ENCODE peak calls at places on chromosomes 13 and 19, in four cellular contexts. L, D, J and T are unnamed samples.

GRCh38 chr19:11964496-11964857 is 363 bp upstream of the ZNF763 start:
- DNase-seq in J (no peak), L (no peak), D (peak), T (no peak)

GRCh38 chr13:48235100-48235813 is 2.3 kb downstream of the ITM2B start:
- DNase-seq in J (no peak), D (peak), L (peak), T (no peak)

GRCh38 chr19:39082745-39083598 is 1.2 kb upstream of the ACP7 start:
- DNase-seq in D (no peak), L (no peak), J (no peak), T (no peak)

GRCh38 chr13:25752957-25753540 is 298.8 kb downstream of the SHISA2 start:
- DNase-seq in D (no peak), L (peak), J (peak), T (peak)

GRCh38 chr13:69296130-69296529 is 811.5 kb upstream of the ATXN8OS start:
- DNase-seq in J (no peak), L (no peak), D (no peak), T (no peak)

GRCh38 chr13:113455384-113455783 is 2.1 kb upstream of the ADPRHL1 start:
- DNase-seq in J (no peak), L (no peak), D (no peak), T (no peak)

GRCh38 chr13:34764246-34764645 is 177.8 kb upstream of the NBEA start:
- DNase-seq in J (no peak), D (no peak), L (no peak), T (no peak)

GRCh38 chr19:15161028-15161984 is 39.5 kb downstream of the NOTCH3 start:
- DNase-seq in D (no peak), J (no peak), L (no peak), T (no peak)

GRCh38 chr13:32824061-32824460 is 192.2 kb upstream of the KL start:
- DNase-seq in J (no peak), D (no peak), L (no peak), T (no peak)

GRCh38 chr13:71949441-71949840 is 82.4 kb upstream of the DACH1 start:
- DNase-seq in D (no peak), L (no peak), J (no peak), T (no peak)

GRCh38 chr13:44732503-44733098 is 156.5 kb upstream of the TSC22D1 start:
- DNase-seq in D (no peak), J (no peak), L (no peak), T (no peak)

GRCh38 chr19:33381101-33381500 is 7.6 kb downstream of the CEBPG start:
- DNase-seq in D (no peak), J (no peak), L (no peak), T (no peak)

GRCh38 chr13:97913206-97913605 is 40.3 kb upstream of the IPO5 start:
- DNase-seq in D (no peak), J (no peak), L (no peak), T (no peak)

GRCh38 chr19:2446390-2446789 is 10.4 kb downstream of the LMNB2 start:
- DNase-seq in J (no peak), L (no peak), D (no peak), T (no peak)

GRCh38 chr19:10977773-10978155 is 16.9 kb downstream of the SMARCA4 start:
- DNase-seq in L (no peak), D (no peak), J (no peak), T (no peak)

GRCh38 chr19:49741210-49741844 is 21.8 kb downstream of the TSKS start:
- DNase-seq in J (no peak), D (no peak), L (no peak), T (no peak)

GRCh38 chr13:51444922-51445321 is 7.9 kb downstream of the INTS6 start:
- DNase-seq in J (no peak), L (peak), D (no peak), T (no peak)

GRCh38 chr13:46401432-46401831 is 14.4 kb upstream of the RUBCNL start:
- DNase-seq in D (no peak), J (no peak), L (no peak), T (no peak)

GRCh38 chr19:7505682-7506384 is 10.1 kb upstream of the ZNF358 start:
- DNase-seq in D (no peak), L (no peak), J (no peak), T (no peak)

GRCh38 chr13:44317752-44318550 is 55.7 kb upstream of the SERP2 start:
- DNase-seq in J (peak), L (peak), D (no peak), T (no peak)

GRCh38 chr19:29678484-29679106 is 13.3 kb downstream of the PLEKHF1 start:
- DNase-seq in L (peak), J (no peak), D (no peak), T (no peak)
- H3K4me3 ChIP-seq in L (no peak), J (no peak), D (no peak), T (no peak)

GRCh38 chr19:35316560-35316959 is 12.4 kb upstream of the CD22 start:
- DNase-seq in D (no peak), L (no peak), J (no peak), T (no peak)

GRCh38 chr19:35313614-35314013 is 15.4 kb upstream of the CD22 start:
- DNase-seq in L (no peak), J (no peak), D (no peak), T (peak)

GRCh38 chr19:35314031-35314430 is 15.0 kb upstream of the CD22 start:
- DNase-seq in J (no peak), D (no peak), L (no peak), T (no peak)

GRCh38 chr19:35315883-35316282 is 13.1 kb upstream of the CD22 start:
- DNase-seq in J (no peak), L (no peak), D (no peak), T (no peak)

DNA sequence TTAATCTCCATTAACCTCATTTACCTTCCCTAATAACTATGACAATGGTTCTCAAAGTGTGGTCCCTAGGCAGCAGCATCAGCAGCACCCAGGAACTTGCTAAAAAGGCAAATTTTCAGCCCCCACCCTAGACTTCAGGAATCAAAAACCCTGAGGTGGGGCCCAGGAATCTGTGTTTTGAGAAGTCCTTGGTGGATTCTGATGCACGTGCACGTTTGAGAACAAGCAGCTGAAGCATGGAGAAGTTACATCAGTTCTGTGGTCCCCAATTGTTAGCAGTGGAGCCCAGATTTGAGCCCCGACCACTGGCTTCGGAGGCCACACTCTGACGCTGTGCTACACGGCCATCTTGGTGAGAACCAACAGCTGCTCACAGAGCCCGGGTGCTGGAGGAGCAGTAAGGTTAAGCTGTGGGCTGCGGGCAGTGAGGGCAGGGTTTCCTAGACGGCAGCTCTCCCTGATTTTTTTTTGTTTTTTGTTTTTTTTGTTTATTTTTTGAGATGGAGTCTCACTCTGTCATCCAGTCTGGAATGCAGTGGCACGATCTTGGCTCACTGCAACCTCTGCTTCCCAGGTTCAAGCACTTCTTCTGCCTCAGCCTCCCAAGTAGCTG is 14.0 kb upstream of the CD22 start:
- DNase-seq in J (no peak), D (no peak), L (no peak), T (no peak)
- H3K4me3 ChIP-seq in J (no peak), D (no peak), L (no peak), T (no peak)

GRCh38 chr19:42200116-42200740 is 17.2 kb downstream of the DEDD2 start:
- DNase-seq in L (no peak), D (no peak), J (no peak), T (no peak)

GRCh38 chr19:42197375-42197817 is 20.1 kb downstream of the DEDD2 start:
- DNase-seq in L (no peak), D (no peak), J (no peak), T (no peak)

GRCh38 chr19:42196011-42197001 is 21.2 kb downstream of the DEDD2 start:
- DNase-seq in L (no peak), D (no peak), J (no peak), T (no peak)

GRCh38 chr19:42199440-42200115 is 17.9 kb downstream of the DEDD2 start:
- DNase-seq in J (no peak), D (no peak), L (no peak), T (peak)

GRCh38 chr19:42198676-42199439 is 18.6 kb downstream of the DEDD2 start:
- DNase-seq in J (no peak), D (no peak), L (no peak), T (peak)
- H3K4me3 ChIP-seq in J (no peak), D (no peak), L (no peak), T (no peak)

DNA sequence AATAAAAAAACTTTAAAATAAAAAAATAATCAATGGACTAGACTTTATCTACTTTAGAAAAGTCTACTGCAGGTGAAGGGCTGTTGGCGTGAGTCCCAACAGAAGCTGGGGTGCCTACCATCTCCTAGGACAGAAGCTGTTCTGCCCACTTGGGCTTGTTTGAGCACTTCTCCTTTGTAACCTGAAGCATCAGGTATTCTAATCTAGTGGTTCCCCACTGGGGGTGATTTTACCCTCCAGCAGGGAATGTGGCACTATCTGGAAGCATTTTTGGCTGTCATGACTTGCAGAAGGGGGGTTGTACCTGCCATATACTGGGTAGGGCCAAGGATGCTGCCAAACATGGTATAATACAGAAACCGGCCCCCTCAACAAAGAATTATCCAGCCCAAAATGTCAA is 16.2 kb upstream of the DOCK9 start:
- DNase-seq in D (no peak), L (no peak), J (no peak), T (no peak)
- H3K4me3 ChIP-seq in D (no peak), L (no peak), J (no peak), T (no peak)

DNA sequence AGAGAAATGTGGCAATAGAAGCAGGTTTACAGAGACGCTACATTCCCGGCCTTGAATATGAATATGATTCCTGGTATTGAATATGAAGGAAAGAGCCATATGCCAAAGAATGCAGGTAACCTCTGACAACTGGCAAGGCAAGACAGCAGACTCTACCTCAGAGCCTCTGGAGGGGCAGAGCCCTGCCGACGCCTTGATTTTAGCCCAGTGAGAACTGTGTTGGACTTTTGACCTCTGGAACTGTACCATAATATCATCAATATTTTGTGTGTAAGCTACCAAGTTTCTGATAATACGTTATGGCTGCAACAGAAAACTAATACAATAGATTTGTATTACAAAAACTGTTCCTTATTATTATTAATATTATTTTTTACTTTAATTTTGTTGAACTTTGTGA is 219.7 kb downstream of the FGF14 start:
- DNase-seq in D (no peak), J (no peak), L (no peak), T (no peak)
- H3K4me3 ChIP-seq in D (no peak), J (no peak), L (no peak), T (no peak)

DNA sequence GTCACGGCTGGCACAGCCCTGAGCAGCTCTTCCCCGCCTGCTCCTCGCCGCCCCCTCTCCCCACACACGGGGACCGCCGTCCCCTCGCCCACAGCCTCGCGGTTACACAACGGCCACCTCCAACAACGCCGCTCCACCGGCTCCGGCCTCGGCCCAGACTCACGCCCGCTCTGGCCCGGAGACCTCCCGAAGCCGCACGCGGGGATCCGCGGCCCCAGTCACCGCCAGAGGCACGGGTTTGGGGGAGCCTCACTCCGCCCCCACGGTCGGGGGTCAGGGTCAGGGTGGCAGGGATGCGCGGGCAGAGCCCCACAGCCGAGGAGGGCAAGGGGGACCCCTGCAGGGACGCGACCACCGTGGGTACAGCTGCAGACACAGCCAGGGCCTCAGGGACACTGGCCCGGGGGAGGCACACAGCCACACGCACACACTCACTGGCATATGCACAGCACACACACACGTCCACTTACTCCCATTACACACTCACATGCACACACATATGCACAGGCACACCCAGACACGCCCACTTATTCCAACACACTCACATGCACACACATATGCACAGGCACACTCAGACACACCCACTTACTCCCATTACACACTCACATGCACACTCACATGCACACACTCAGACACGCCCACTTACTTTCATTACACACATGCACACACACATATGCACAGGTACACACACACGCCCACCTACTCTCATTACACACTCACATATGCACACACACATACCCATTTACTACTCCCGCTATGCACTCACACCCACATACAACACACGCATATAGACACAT is 1.6 kb downstream of the TTYH1 start:
- DNase-seq in L (no peak), D (no peak), J (no peak), T (no peak)
- H3K4me3 ChIP-seq in L (no peak), D (peak), J (no peak), T (no peak)